ENCODE peak calls at places on chromosome X, in six cellular contexts. U is neuronal stem cell; D is psoas muscle; P is substantia nigra; O is CD4-positive, CD25-positive, alpha-beta regulatory T cell; E is body of pancreas. M is an unnamed sample.
A peak's percentile ranks its signal among the peaks of the same experiment; 100 is the strongest.

GRCh38 chrX:95640226-95640625 is 1044.4 kb upstream of the DIAPH2 start:
- DNase-seq in U (no peak), D (no peak), P (no peak), O (no peak), E (no peak), M (no peak)

GRCh38 chrX:97045470-97045869 is 161.8 kb downstream of the RPA4 start:
- DNase-seq in U (no peak), D (no peak), P (no peak), O (no peak), E (no peak), M (no peak)

GRCh38 chrX:10199212-10199611 is 42.4 kb downstream of the CLCN4 start:
- DNase-seq in U (no peak), D (peak; percentile 39), P (no peak), O (no peak), E (no peak), M (no peak)

GRCh38 chrX:16750136-16750535 is 30.7 kb downstream of the SYAP1 start:
- DNase-seq in U (no peak), D (no peak), P (no peak), O (no peak), E (no peak), M (no peak)

GRCh38 chrX:10115082-10115481 is 41.7 kb upstream of the CLCN4 start:
- DNase-seq in U (no peak), D (no peak), P (no peak), O (no peak), E (no peak), M (no peak)

GRCh38 chrX:18220786-18221185 is at the start of gene BEND2:
- DNase-seq in U (no peak), D (no peak), P (no peak), O (no peak), E (no peak), M (no peak)

GRCh38 chrX:9163153-9163790 is 129.3 kb upstream of the FAM9B start:
- DNase-seq in U (no peak), D (no peak), P (no peak), O (no peak), E (no peak), M (no peak)

GRCh38 chrX:120251471-120252011 is 929 bp downstream of the ZBTB33 start:
- DNase-seq in U (no peak), D (peak; percentile 11), P (peak; percentile 14), O (peak; percentile 16), E (peak; percentile 30), M (peak; percentile 10)

GRCh38 chrX:110210417-110211139 is 107.3 kb downstream of the AMMECR1 start:
- DNase-seq in U (no peak), D (no peak), P (no peak), O (no peak), E (no peak), M (no peak)

GRCh38 chrX:133374874-133375387 is 40.4 kb downstream of the GPC4 start:
- DNase-seq in U (no peak), D (no peak), P (no peak), O (no peak), E (no peak), M (no peak)

GRCh38 chrX:40240844-40241243 is 143.1 kb upstream of the BCOR start:
- DNase-seq in U (no peak), D (no peak), P (no peak), O (no peak), E (no peak), M (no peak)

GRCh38 chrX:39133971-39134370 is 332.7 kb downstream of the MID1IP1 start:
- DNase-seq in U (no peak), D (no peak), P (no peak), O (no peak), E (peak; percentile 37), M (no peak)

GRCh38 chrX:115023139-115023538 is 5.7 kb upstream of the IL13RA2 start:
- DNase-seq in U (no peak), D (no peak), P (no peak), O (no peak), E (no peak), M (no peak)

GRCh38 chrX:69306063-69306404 is 140.8 kb upstream of the PJA1 start:
- DNase-seq in U (no peak), D (no peak), P (no peak), O (no peak), E (no peak), M (no peak)

GRCh38 chrX:136250191-136251041 is 784 bp downstream of the MAP7D3 start:
- DNase-seq in U (no peak), D (peak; percentile 15), P (no peak), O (no peak), E (no peak), M (no peak)

GRCh38 chrX:47169273-47169672 is 24.3 kb downstream of the RBM10 start:
- DNase-seq in U (no peak), D (no peak), P (no peak), O (no peak), E (no peak), M (no peak)

GRCh38 chrX:69374569-69374968 is 129.6 kb upstream of the NALF2 start:
- DNase-seq in U (no peak), D (no peak), P (no peak), O (no peak), E (no peak), M (no peak)

GRCh38 chrX:130771230-130771629 is 131.8 kb downstream of the ENOX2 start:
- DNase-seq in U (no peak), D (no peak), P (no peak), O (no peak), E (no peak), M (no peak)

GRCh38 chrX:13377537-13377936 is 57.7 kb upstream of the ATXN3L start:
- DNase-seq in U (no peak), D (no peak), P (no peak), O (no peak), E (no peak), M (no peak)

GRCh38 chrX:12984629-12985303 is 9.9 kb downstream of the TMSB4X start:
- DNase-seq in U (no peak), D (no peak), P (no peak), O (peak; percentile 69), E (peak; percentile 90), M (no peak)

GRCh38 chrX:135543924-135544323 is 23.5 kb downstream of the INTS6L start:
- DNase-seq in U (no peak), D (no peak), P (no peak), O (peak; percentile 11), E (no peak), M (peak; percentile 18)

GRCh38 chrX:10254746-10255145 is 98.0 kb downstream of the CLCN4 start:
- DNase-seq in U (no peak), D (no peak), P (no peak), O (no peak), E (peak; percentile 16), M (no peak)

GRCh38 chrX:119063428-119063827 is 9.4 kb upstream of the CT47C1 start:
- DNase-seq in U (no peak), D (no peak), P (no peak), O (no peak), E (no peak), M (no peak)

GRCh38 chrX:154325541-154325940 is 29.9 kb downstream of the TKTL1 start:
- DNase-seq in U (no peak), D (no peak), P (no peak), O (no peak), E (no peak), M (no peak)

GRCh38 chrX:52979993-52980392 is 21.7 kb upstream of the FAM156A start:
- DNase-seq in U (no peak), D (no peak), P (no peak), O (no peak), E (no peak), M (no peak)

GRCh38 chrX:41108007-41108683 is 22.9 kb downstream of the USP9X start:
- DNase-seq in U (no peak), D (no peak), P (no peak), O (no peak), E (no peak), M (no peak)

GRCh38 chrX:55006827-55007621 is 6.9 kb downstream of the APEX2 start:
- DNase-seq in U (no peak), D (no peak), P (no peak), O (no peak), E (no peak), M (no peak)
- H3K27ac ChIP-seq in U (no peak overlapping the region), D (no peak overlapping the region), P (no peak overlapping the region), O (no peak overlapping the region), E (peak overlapping the region; percentile 30), M (no peak overlapping the region)

GRCh38 chrX:8090906-8091305 is 80.2 kb downstream of the VCX2 start:
- DNase-seq in U (no peak), D (no peak), P (no peak), O (no peak), E (no peak), M (no peak)
- H3K27ac ChIP-seq in U (no peak overlapping the region), D (no peak overlapping the region), P (no peak overlapping the region), O (no peak overlapping the region), E (no peak overlapping the region), M (no peak overlapping the region)

GRCh38 chrX:77938083-77938482 is 27.6 kb downstream of the ATP7A start:
- DNase-seq in U (no peak), D (no peak), P (no peak), O (no peak), E (no peak), M (no peak)
- H3K27ac ChIP-seq in U (no peak overlapping the region), D (no peak overlapping the region), P (no peak overlapping the region), O (no peak overlapping the region), E (no peak overlapping the region), M (no peak overlapping the region)

GRCh38 chrX:152959626-152960025 is 34.3 kb downstream of the PNMA5 start:
- DNase-seq in U (no peak), D (no peak), P (no peak), O (no peak), E (no peak), M (no peak)

GRCh38 chrX:152958047-152958446 is 35.9 kb downstream of the PNMA5 start:
- DNase-seq in U (no peak), D (no peak), P (no peak), O (peak; percentile 5), E (no peak), M (no peak)

GRCh38 chrX:152960115-152960514 is 33.8 kb downstream of the PNMA5 start:
- DNase-seq in U (no peak), D (no peak), P (no peak), O (no peak), E (no peak), M (no peak)

DNA sequence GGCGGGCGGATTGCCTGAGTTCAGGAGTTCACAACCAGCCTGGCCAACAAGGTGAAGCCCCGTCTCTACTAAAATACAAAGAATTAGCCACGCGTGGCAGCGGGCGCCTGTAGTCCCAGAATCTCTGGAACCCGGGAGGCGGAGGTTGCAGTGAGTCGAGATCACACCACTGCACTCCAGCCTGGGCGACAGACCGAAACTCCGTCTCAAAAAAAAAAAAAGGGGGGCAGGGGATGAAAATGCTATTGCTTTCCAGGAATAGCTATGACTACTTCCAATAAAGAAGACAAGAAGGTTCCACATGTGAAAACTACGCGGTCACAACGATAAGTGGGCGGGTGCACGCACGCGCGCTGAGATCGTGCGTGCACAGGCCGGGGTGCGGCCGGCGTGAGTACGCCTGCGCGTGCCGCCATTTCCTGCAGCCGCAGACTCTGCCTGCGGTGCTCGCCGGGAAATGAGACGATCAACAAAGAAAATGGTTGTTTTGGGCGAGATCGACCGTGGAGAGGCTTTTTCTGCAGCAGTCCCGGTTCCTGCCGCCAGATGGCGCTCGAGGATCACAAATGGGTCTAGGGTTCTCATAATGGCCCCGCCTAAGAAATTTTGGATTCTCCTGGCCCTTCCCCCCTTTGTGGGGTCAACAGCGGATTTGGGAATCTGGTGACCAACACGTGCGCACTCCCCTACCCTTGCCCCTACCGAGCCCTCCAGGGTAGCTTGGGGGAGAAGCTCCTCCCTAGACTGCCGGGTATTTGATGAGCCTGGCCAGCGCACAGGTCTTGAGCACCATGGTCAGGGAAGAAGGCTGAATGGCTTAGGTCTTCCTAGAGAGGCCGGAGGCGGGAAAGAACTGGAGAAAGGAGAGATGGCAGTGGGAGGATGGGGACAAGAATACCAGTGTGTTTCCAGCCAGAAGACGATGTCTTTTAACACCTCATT is 35.1 kb downstream of the PNMA5 start:
- DNase-seq in U (peak; percentile 81), D (peak; percentile 86), P (peak; percentile 73), O (peak; percentile 91), E (peak; percentile 91), M (peak; percentile 82)
- H3K27ac ChIP-seq in U (no peak overlapping the region), D (peak overlapping the region; percentile 71), P (peak overlapping the region; percentile 61), O (peak overlapping the region; percentile 69), E (peak overlapping the region; percentile 5), M (peak overlapping the region; percentile 48)

M was measured in CD8-positive, alpha-beta T cell.